ENCODE peak calls at places on chromosomes 16 and 17, in ten cellular contexts. B is heart right ventricle, L is HCT116, K is psoas muscle, G is ovary, Q is fibroblast of lung, E is IMR-90, X is neural progenitor cell, F is cardiac muscle cell, Y is esophagus squamous epithelium. S is an unnamed sample. For H3K4me1, the result is how much of the 10 kb centered on the place peaks cover.

GRCh38 chr16:81335669-81336068 is 20.9 kb downstream of the GAN start:
- DNase-seq in B (no peak), L (no peak), K (no peak), G (no peak), Q (no peak), E (no peak), X (no peak), F (no peak), Y (no peak), S (no peak)

GRCh38 chr17:13931111-13931526 is 138.2 kb upstream of the COX10 start:
- DNase-seq in B (peak), L (no peak), K (no peak), G (no peak), Q (peak), E (peak), X (no peak), F (peak), Y (peak), S (peak)

GRCh38 chr16:72428611-72429376 is 256.8 kb upstream of the PMFBP1 start:
- DNase-seq in B (no peak), L (no peak), K (no peak), G (no peak), Q (no peak), E (no peak), X (no peak), F (no peak), Y (no peak), S (no peak)

GRCh38 chr16:30395155-30395991 is at the start of gene ZNF48:
- DNase-seq in B (peak), L (peak), K (peak), G (peak), Q (peak), E (peak), X (peak), F (peak), Y (no peak), S (peak)

GRCh38 chr16:4733747-4734062 is 366 bp downstream of the ANKS3 start:
- DNase-seq in B (no peak), L (no peak), K (no peak), G (no peak), Q (no peak), E (no peak), X (no peak), F (no peak), Y (no peak), S (no peak)

GRCh38 chr16:79672524-79672923 is 72.0 kb upstream of the MAF start:
- DNase-seq in B (no peak), L (no peak), K (no peak), G (no peak), Q (no peak), E (no peak), X (no peak), F (no peak), Y (no peak), S (no peak)

GRCh38 chr17:43721537-43722268 is 36.9 kb downstream of the SOST start:
- DNase-seq in B (no peak), L (no peak), K (no peak), G (no peak), Q (peak), E (peak), X (no peak), F (peak), Y (no peak), S (no peak)

GRCh38 chr16:21666772-21667171 is 3.0 kb downstream of the OTOA start:
- DNase-seq in B (no peak), L (no peak), K (no peak), G (no peak), Q (no peak), E (no peak), X (peak), F (no peak), Y (no peak), S (no peak)

GRCh38 chr16:89917773-89918452 is 749 bp upstream of the MC1R start:
- DNase-seq in B (peak), L (peak), K (peak), G (peak), Q (peak), E (peak), X (peak), F (peak), Y (no peak), S (peak)

GRCh38 chr17:80246266-80246681 is 14.4 kb upstream of the RNF213 start:
- DNase-seq in B (no peak), L (no peak), K (peak), G (no peak), Q (no peak), E (no peak), X (no peak), F (no peak), Y (no peak), S (peak)

GRCh38 chr17:43545383-43545632 is 832 bp downstream of the ETV4 start:
- DNase-seq in B (no peak), L (no peak), K (no peak), G (no peak), Q (no peak), E (peak), X (no peak), F (peak), Y (no peak), S (peak)

GRCh38 chr16:85083051-85083639 is 29.1 kb downstream of the CIBAR2 start:
- DNase-seq in B (no peak), L (no peak), K (no peak), G (no peak), Q (no peak), E (peak), X (peak), F (no peak), Y (no peak), S (no peak)
- H3K27ac ChIP-seq in B (no peak), L (no peak), K (peak), G (no peak), Q (no peak), E (no peak), X (peak), F (peak), Y (no peak), S (no peak)

GRCh38 chr17:18270046-18270850 is 9.8 kb downstream of the MIEF2 start:
- DNase-seq in B (no peak), L (no peak), K (no peak), G (no peak), Q (no peak), E (no peak), X (no peak), F (no peak), Y (no peak), S (no peak)
- H3K4me1 ChIP-seq in B (under half), L (under half), K (under half), G (under half), Q (under half), E (under half), X (under half), F (under half), Y (under half), S (under half)

DNA sequence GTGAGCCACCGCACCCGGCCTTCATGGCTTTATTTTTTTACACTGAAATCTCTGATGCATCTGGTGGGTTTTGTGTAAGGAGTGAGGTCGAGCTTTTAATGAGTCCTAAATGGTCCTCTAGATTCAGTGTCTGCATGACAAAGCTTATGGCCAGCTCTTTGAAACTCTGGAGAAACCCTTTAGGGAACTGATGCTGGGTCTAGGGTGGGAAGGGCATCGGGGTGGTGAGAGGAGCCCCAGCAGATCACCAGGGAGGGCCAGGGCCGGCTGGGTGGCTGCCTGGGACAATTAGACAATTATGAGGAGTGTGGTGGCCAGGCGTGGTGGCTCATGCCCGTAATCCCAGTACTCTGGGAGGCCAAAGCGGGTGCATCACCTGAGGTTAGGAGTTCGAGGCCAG is 93.9 kb downstream of the SEC14L1 start:
- DNase-seq in B (no peak), L (no peak), K (no peak), G (no peak), Q (no peak), E (no peak), X (no peak), F (no peak), Y (no peak), S (no peak)
- H3K27ac ChIP-seq in B (peak), L (no peak), K (peak), G (no peak), Q (peak), E (peak), X (no peak), F (no peak), Y (peak), S (peak)

DNA sequence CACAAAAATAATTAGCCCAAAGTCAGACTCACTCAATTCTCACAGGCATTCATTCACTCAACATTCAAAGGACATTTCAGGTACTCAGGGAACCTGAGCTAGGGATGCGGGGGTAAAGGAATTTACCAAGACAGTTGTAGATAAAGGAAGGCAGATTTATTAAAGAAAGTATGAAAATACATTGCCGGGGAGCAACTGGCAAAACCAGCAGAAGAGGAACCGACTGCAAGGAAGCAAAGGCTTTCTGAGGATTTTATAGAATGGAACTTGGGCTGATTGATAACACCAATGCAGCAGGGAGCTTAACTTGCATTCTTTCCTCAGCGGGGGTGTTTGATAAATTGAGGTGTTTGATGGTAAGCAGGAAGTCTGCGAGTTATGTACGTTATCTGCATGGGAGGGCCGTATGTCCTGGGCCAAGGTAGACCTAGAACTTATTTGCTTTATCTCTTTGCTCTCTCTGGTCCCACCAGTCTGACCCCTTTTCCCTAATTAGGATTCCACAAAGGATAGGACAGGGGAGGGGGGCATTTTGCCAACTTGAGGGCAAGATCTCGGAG is 5.9 kb upstream of the MT3 start:
- DNase-seq in B (no peak), L (no peak), K (no peak), G (no peak), Q (no peak), E (no peak), X (no peak), F (no peak), Y (no peak), S (no peak)
- H3K4me1 ChIP-seq in B (under half), L (under half), K (under half), G (under half), Q (under half), E (under half), X (under half), F (under half), Y (under half), S (under half)

GRCh38 chr16:17348826-17349225 is 121.9 kb downstream of the XYLT1 start:
- DNase-seq in B (no peak), L (no peak), K (no peak), G (no peak), Q (no peak), E (no peak), X (no peak), F (no peak), Y (no peak), S (no peak)

GRCh38 chr16:17348042-17348783 is 122.5 kb downstream of the XYLT1 start:
- DNase-seq in B (no peak), L (no peak), K (no peak), G (peak), Q (no peak), E (no peak), X (no peak), F (no peak), Y (no peak), S (no peak)

GRCh38 chr16:17346774-17347569 is 123.8 kb downstream of the XYLT1 start:
- DNase-seq in B (no peak), L (no peak), K (no peak), G (no peak), Q (no peak), E (no peak), X (no peak), F (no peak), Y (no peak), S (no peak)

GRCh38 chr16:17346441-17346773 is 124.4 kb downstream of the XYLT1 start:
- DNase-seq in B (no peak), L (no peak), K (no peak), G (peak), Q (no peak), E (no peak), X (no peak), F (no peak), Y (no peak), S (no peak)

GRCh38 chr16:17347624-17348023 is 123.1 kb downstream of the XYLT1 start:
- DNase-seq in B (peak), L (no peak), K (no peak), G (peak), Q (no peak), E (no peak), X (no peak), F (no peak), Y (no peak), S (no peak)
- H3K27ac ChIP-seq in B (no peak), L (no peak), K (no peak), G (no peak), Q (no peak), E (no peak), X (no peak), F (peak), Y (peak), S (no peak)